ENCODE peak calls at places on chromosome 10, in four cellular contexts. V, G, H and W are unnamed samples. For H3K4me1, the result is how much of the 10 kb centered on the place peaks cover.

GRCh38 chr10:86968271-86968993 is at the start of gene ADIRF:
- DNase-seq in H (peak), V (no peak), G (no peak), W (no peak)

GRCh38 chr10:113158183-113158582 is 208.1 kb downstream of the TCF7L2 start:
- DNase-seq in H (no peak), G (no peak), V (no peak), W (no peak)

GRCh38 chr10:70561051-70561450 is 41.5 kb downstream of the PRF1 start:
- DNase-seq in H (no peak), G (no peak), V (no peak), W (no peak)

GRCh38 chr10:24930427-24930826 is 22.0 kb downstream of the PRTFDC1 start:
- DNase-seq in H (no peak), V (no peak), G (no peak), W (no peak)

GRCh38 chr10:28533571-28534304 is 820 bp downstream of the WAC start:
- DNase-seq in H (peak), V (peak), G (peak), W (peak)

GRCh38 chr10:73759512-73760115 is 15.4 kb downstream of the SEC24C start:
- DNase-seq in V (no peak), H (no peak), G (no peak), W (no peak)

GRCh38 chr10:71255817-71256660 is 43.7 kb downstream of the UNC5B start:
- DNase-seq in H (peak), V (no peak), G (no peak), W (peak)

GRCh38 chr10:103125323-103126267 is 67.5 kb downstream of the NT5C2 start:
- DNase-seq in H (no peak), G (no peak), V (no peak), W (no peak)

GRCh38 chr10:75663947-75664664 is 232.7 kb downstream of the LRMDA start:
- DNase-seq in G (no peak), V (no peak), H (no peak), W (no peak)

GRCh38 chr10:112919721-112920120 is 30.3 kb upstream of the TCF7L2 start:
- DNase-seq in G (no peak), V (peak), H (no peak), W (no peak)

GRCh38 chr10:5951721-5952407 is 25.5 kb downstream of the IL15RA start:
- DNase-seq in V (no peak), G (no peak), H (no peak), W (no peak)

GRCh38 chr10:115963848-115964247 is 309.2 kb downstream of the GFRA1 start:
- DNase-seq in V (no peak), H (no peak), G (no peak), W (no peak)

GRCh38 chr10:102644646-102645387 is 538 bp downstream of the TRIM8 start:
- DNase-seq in H (peak), G (peak), V (peak), W (peak)

DNA sequence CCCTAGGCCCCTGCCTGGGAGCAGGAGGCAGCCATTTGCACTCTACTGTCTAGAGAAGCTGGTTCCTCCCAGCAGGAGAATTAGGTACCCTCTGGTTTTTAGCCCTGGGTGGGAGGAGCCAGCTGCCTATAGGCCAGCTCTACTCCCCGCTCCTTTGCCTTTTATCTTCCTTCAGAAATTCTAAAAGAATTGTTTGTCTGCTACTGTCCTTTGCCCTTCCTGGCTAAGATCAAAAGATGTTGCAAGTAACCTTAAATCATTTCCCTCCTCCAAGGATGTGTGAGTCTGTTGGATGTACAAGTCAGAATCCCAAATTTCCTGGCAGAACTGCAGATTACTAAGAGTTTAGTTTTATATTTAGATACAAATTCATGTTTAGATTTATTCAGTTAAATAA is 30.2 kb upstream of the SH2D4B start:
- DNase-seq in H (no peak), V (peak), G (no peak), W (no peak)
- H3K4me1 ChIP-seq in H (under half), V (half or more), G (under half), W (under half)

GRCh38 chr10:133388265-133388972 is 5.5 kb upstream of the MTG1 start:
- DNase-seq in G (no peak), V (peak), H (no peak), W (no peak)
- H3K4me3 ChIP-seq in G (no peak), V (no peak), H (no peak), W (no peak)

DNA sequence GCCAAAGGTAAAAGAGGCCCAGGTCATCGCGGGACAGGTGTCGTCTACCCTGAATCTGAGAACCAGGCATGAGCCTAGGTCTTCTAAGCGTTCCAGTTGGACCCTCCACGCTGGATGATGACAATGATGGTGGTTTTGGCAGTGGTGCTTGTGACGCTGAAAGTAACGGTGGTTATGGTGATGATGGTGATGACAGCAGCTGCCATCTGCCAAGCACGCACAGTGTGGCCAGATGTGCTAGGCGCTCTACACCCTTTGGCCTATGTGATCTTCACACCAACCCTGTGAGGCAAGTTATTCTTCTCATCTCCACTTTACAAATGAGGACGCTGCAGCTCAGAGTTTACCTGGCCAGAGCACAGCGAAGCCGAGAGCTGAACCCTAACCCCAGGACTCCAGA is 93.9 kb downstream of the FAM53B start:
- DNase-seq in G (no peak), V (no peak), H (no peak), W (no peak)
- H3K4me1 ChIP-seq in G (under half), V (under half), H (half or more), W (half or more)

DNA sequence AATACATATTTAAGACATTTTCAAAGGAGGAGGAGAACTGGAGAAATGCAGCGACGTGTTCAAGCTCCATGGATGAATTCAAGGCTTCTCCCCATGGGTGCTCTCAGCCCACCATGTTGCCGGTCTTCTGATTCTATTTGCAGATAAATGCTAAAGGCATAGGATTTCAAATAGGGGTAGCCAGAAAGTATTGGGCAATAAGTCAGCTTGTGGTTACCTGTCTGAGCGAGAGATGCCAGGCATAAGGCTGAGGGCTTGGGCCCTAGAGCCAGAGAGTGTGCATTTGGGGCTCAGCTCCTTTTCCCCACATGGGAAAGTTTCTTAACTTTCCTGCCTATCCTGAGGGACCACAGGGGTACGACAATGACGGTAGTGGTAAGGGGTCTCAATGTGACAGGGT is 180.0 kb downstream of the PARD3 start:
- DNase-seq in V (no peak), G (no peak), H (no peak), W (no peak)
- H3K4me3 ChIP-seq in V (no peak), G (no peak), H (no peak), W (no peak)

GRCh38 chr10:78415111-78415510 is 381.4 kb downstream of the RPS24 start:
- DNase-seq in V (no peak), G (no peak), H (no peak), W (no peak)
- H3K4me1 ChIP-seq in V (under half), G (under half), H (under half), W (under half)

DNA sequence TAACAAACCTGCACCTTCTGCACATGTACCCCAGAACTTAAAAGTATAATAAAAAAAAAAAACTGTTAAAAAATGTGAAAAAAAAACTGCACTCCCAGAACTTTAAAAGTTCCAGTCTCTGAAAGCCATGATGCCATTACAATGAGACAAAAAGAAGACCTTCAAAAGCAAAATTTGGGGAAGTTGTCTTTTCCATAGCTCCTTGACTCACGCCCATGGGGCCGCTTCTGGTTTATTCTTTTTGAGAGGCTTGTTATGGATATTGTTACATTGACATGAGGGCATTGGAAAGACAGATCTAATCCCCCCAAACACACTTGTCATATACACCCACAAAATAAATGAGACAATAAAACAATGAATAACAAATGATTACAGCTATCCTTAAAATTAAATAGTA is 805 bp downstream of the BLNK start:
- DNase-seq in V (no peak), G (no peak), H (no peak), W (no peak)
- H3K4me3 ChIP-seq in V (no peak), G (no peak), H (peak), W (no peak)

GRCh38 chr10:110091830-110092229 is 84.0 kb downstream of the ADD3 start:
- DNase-seq in V (no peak), G (no peak), H (no peak), W (no peak)
- H3K4me1 ChIP-seq in V (under half), G (under half), H (under half), W (under half)

GRCh38 chr10:59560161-59560560 is 149.5 kb downstream of the SLC16A9 start:
- DNase-seq in H (no peak), G (peak), V (no peak), W (no peak)
- H3K4me3 ChIP-seq in H (no peak), G (no peak), V (no peak), W (no peak)